ENCODE peak calls at places on chromosomes 5 and 9, in six cellular contexts. D is dorsolateral prefrontal cortex, R is kidney, M is astrocyte, H is cardiac muscle cell, Y is heart right ventricle. E is an unnamed sample.

GRCh38 chr9:31823365-31823764 is 561.1 kb upstream of the ACO1 start:
- DNase-seq in D (no peak), R (no peak), M (no peak), H (no peak), Y (no peak), E (no peak)

GRCh38 chr5:56211298-56211865 is 21.7 kb downstream of the ANKRD55 start:
- DNase-seq in D (no peak), R (peak), M (peak), H (peak), Y (no peak), E (no peak)

GRCh38 chr5:53318303-53318702 is 162.1 kb upstream of the FST start:
- DNase-seq in D (no peak), R (no peak), M (no peak), H (no peak), Y (no peak), E (no peak)

GRCh38 chr5:118371973-118372650 is 616.2 kb downstream of the DTWD2 start:
- DNase-seq in D (no peak), R (no peak), M (no peak), H (no peak), Y (no peak), E (no peak)

GRCh38 chr9:104107799-104108198 is 13.7 kb downstream of the SMC2 start:
- DNase-seq in D (no peak), R (no peak), M (no peak), H (no peak), Y (no peak), E (no peak)

GRCh38 chr5:179927834-179928233 is 20.1 kb upstream of the TBC1D9B start:
- DNase-seq in D (no peak), R (no peak), M (no peak), H (no peak), Y (no peak), E (no peak)

GRCh38 chr5:141657937-141658545 is 6.8 kb upstream of the FCHSD1 start:
- DNase-seq in D (no peak), R (no peak), M (peak), H (no peak), Y (no peak), E (no peak)

GRCh38 chr5:152676177-152676576 is 271.1 kb upstream of the NMUR2 start:
- DNase-seq in D (no peak), R (no peak), M (no peak), H (no peak), Y (no peak), E (no peak)

GRCh38 chr9:134811673-134812668 is 68.6 kb upstream of the FCN2 start:
- DNase-seq in D (no peak), R (no peak), M (peak), H (no peak), Y (no peak), E (no peak)

GRCh38 chr5:35458824-35459207 is 158.8 kb upstream of the SPEF2 start:
- DNase-seq in D (no peak), R (no peak), M (no peak), H (peak), Y (no peak), E (no peak)

GRCh38 chr9:108271236-108271635 is 584.5 kb downstream of the ACTL7B start:
- DNase-seq in D (no peak), R (no peak), M (no peak), H (no peak), Y (no peak), E (no peak)

GRCh38 chr5:153147891-153148623 is 342.4 kb upstream of the GRIA1 start:
- DNase-seq in D (no peak), R (no peak), M (peak), H (peak), Y (no peak), E (no peak)

GRCh38 chr5:138927979-138928378 is 52.8 kb upstream of the LRRTM2 start:
- DNase-seq in D (peak), R (peak), M (no peak), H (peak), Y (peak), E (peak)

GRCh38 chr5:138926688-138927448 is 51.7 kb upstream of the LRRTM2 start:
- DNase-seq in D (no peak), R (no peak), M (no peak), H (no peak), Y (no peak), E (no peak)

GRCh38 chr5:138929571-138929955 is 54.4 kb upstream of the LRRTM2 start:
- DNase-seq in D (no peak), R (no peak), M (no peak), H (no peak), Y (no peak), E (no peak)

GRCh38 chr5:138926257-138926656 is 51.1 kb upstream of the LRRTM2 start:
- DNase-seq in D (no peak), R (no peak), M (no peak), H (no peak), Y (no peak), E (no peak)

GRCh38 chr5:138927539-138927938 is 52.4 kb upstream of the LRRTM2 start:
- DNase-seq in D (no peak), R (no peak), M (no peak), H (no peak), Y (no peak), E (no peak)
- H3K27ac ChIP-seq in D (peak), R (peak), M (no peak), H (no peak), Y (peak), E (peak)

GRCh38 chr9:114803459-114803858 is 2.4 kb downstream of the TNFSF15 start:
- DNase-seq in D (no peak), R (peak), M (no peak), H (no peak), Y (peak), E (no peak)

GRCh38 chr9:114803886-114804285 is 2.0 kb downstream of the TNFSF15 start:
- DNase-seq in D (no peak), R (no peak), M (peak), H (no peak), Y (no peak), E (no peak)

GRCh38 chr9:114806571-114806970 is 732 bp upstream of the TNFSF15 start:
- DNase-seq in D (no peak), R (no peak), M (no peak), H (no peak), Y (no peak), E (no peak)

GRCh38 chr9:114805670-114806551 is at the start of gene TNFSF15:
- DNase-seq in D (no peak), R (peak), M (peak), H (peak), Y (peak), E (no peak)

DNA sequence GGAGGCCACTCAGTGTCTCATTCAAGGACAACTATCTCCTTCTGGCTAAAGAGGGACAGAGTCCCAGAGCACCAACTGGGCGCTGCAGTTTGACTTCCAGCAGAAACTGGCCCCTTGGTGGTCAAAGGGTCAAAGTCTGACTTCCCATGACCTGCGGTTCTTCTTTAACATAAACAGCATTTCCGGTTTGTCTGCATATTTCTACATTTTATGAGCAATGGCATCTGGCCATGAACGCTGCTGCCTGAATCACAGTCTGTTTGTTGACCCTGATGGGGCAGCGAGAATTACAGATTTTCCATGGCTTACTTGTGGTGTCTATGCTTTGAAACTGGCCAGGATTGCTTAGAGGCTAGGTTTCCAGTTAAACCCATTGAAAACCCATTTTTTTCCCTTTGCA is 1.3 kb downstream of the TNFSF15 start:
- DNase-seq in D (no peak), R (peak), M (peak), H (no peak), Y (peak), E (no peak)
- H3K27ac ChIP-seq in D (no peak), R (peak), M (no peak), H (no peak), Y (no peak), E (no peak)

DNA sequence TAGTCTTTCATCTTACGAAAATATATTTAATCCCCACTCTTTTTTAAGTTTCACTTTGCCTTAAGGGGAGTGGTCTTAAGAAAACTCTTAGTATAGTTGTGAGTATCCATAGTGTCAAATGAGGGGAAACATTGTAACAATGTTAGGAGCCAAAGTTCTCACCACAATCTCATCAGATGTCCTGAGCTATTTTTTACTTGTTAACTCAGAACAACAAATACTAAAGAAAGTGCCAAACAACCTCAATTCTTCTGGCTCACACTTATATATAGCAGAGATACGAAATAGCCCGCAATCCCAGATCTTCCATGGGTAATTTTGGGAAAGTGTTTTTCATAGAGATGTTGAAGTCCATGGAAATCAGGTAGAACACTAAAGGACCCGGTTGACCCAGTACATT is 194.0 kb upstream of the DMRT1 start:
- DNase-seq in D (no peak), R (no peak), M (no peak), H (no peak), Y (no peak), E (no peak)
- H3K27ac ChIP-seq in D (no peak), R (no peak), M (no peak), H (no peak), Y (peak), E (no peak)

GRCh38 chr9:89776795-89777194 is 172.0 kb downstream of the GADD45G start:
- DNase-seq in D (no peak), R (no peak), M (no peak), H (no peak), Y (no peak), E (no peak)

GRCh38 chr9:89779416-89779815 is 174.6 kb downstream of the GADD45G start:
- DNase-seq in D (no peak), R (no peak), M (no peak), H (no peak), Y (no peak), E (no peak)

GRCh38 chr9:89778100-89779085 is 173.6 kb downstream of the GADD45G start:
- DNase-seq in D (no peak), R (no peak), M (no peak), H (peak), Y (no peak), E (no peak)

GRCh38 chr9:89775641-89776040 is 170.8 kb downstream of the GADD45G start:
- DNase-seq in D (no peak), R (no peak), M (no peak), H (no peak), Y (no peak), E (no peak)

DNA sequence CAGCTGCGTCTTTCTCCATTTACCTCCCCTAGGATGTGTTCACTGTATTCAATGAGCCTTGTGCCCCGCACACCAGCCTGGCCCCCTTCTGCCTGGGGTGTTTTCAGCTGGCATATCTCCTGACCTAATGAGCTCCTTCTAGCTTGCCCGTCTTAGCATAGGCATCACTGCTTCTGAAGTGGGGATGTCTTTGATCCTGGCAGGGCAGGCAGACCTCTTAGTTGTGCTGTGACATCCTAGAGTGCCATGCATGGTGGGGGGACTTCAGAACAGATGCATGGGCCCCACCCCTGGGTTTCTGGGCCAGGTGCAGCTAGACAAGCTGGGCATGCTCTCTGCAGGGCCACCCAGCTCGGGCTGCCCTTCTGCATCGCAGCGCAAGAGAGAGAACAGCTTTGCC is 172.7 kb downstream of the GADD45G start:
- DNase-seq in D (no peak), R (no peak), M (no peak), H (no peak), Y (no peak), E (no peak)
- H3K27ac ChIP-seq in D (no peak), R (no peak), M (no peak), H (peak), Y (no peak), E (no peak)

DNA sequence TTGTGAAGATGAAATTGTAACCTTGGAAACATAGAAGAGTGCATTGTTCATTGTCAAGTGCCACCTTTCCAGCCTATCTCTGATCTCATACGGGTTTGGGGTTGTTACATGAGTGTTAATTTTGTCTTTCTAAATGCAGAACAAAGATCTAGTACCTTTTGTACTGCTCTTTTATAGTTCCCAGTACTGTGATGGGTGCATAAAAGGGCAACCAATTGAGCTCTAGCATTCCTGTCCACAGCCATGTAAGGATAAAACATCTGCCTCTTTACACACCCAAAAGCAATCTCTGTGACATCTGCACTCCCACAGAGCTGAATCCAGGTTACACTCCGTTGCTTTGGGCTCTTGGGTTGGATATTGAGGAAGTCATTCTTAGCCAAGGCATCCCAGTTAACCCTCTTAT is 255.2 kb downstream of the SGCD start:
- DNase-seq in D (no peak), R (no peak), M (no peak), H (no peak), Y (no peak), E (no peak)
- H3K27ac ChIP-seq in D (no peak), R (no peak), M (no peak), H (no peak), Y (peak), E (no peak)

GRCh38 chr5:78527925-78528324 is 120.6 kb downstream of the LHFPL2 start:
- DNase-seq in D (no peak), R (no peak), M (peak), H (no peak), Y (no peak), E (no peak)
- H3K27ac ChIP-seq in D (peak), R (peak), M (peak), H (peak), Y (peak), E (no peak)

DNA sequence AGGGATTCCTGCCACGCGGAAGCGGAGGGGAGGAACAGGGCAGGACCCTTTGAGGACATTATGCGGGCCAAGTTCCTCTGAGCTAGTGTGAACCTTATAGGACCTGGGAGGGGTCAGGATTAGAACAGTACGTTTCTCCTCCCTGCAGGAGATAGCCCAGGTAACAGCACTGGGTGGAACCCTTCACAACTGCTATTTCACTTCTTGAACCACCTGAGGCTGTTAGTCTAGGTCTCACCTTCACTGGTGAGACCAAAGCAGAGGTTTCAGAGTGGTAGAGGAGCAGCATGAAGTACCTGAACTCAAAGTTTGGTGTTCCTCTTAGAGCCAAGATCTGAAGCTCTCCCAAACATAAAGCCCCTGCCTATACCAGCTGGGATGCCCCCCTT is 832 bp downstream of the EIF4EBP3 start:
- DNase-seq in D (no peak), R (no peak), M (no peak), H (no peak), Y (no peak), E (no peak)
- H3K27ac ChIP-seq in D (peak), R (peak), M (peak), H (peak), Y (peak), E (peak)

GRCh38 chr5:9239626-9240025 is 306.2 kb downstream of the SEMA5A start:
- DNase-seq in D (no peak), R (no peak), M (no peak), H (no peak), Y (no peak), E (no peak)
- H3K27ac ChIP-seq in D (no peak), R (no peak), M (no peak), H (no peak), Y (no peak), E (no peak)

DNA sequence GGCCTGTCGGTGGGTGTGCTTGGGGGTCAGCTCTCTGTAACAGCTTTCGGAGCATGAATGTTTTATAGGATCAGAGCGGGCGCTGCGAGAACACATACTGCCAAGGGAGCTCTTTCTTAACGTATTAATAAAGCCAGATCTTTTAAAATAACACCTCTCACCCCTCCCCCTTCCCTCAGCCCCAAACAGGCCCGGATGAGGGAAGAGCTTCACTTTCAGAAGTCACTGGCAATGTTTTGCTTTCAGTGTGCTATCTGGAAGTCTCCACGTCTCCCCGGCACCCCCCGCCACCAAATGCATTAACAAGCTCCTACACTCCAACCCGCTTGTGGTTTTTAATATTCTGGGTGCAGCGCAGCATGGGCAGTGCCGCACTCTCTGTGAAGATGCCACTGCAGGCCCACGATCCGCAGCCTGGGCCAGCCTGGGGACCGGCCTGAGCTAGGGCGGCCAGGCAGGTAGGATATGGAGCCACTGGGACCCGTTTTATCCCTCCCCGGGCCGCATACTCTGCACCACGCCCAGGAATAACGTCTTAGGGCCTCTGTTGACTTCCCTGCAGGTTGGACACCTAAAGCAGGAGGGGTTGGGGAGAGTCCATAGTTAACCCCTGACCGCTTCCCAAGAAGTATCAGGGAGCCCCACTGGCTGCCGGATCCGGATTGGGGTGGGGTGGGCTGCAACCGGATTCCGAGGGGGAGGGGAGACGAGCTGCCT is 12.6 kb downstream of the NR2F1 start:
- DNase-seq in D (no peak), R (peak), M (no peak), H (no peak), Y (no peak), E (no peak)
- H3K27ac ChIP-seq in D (peak), R (no peak), M (peak), H (no peak), Y (no peak), E (no peak)

E was measured in substantia nigra.